ENCODE peak calls at places on chromosome 18, in seven cellular contexts. P is adrenal gland, M is endothelial cell of umbilical vein, A is thyroid gland, K is ovary, S is spleen, B is A549. G is an unnamed sample.

GRCh38 chr18:12657849-12658829 is at the start of gene SPIRE1:
- DNase-seq in P (peak; percentile 72), B (peak; percentile 22), S (peak; percentile 88), A (peak; percentile 65), K (peak; percentile 71), M (peak; percentile 72), G (peak; percentile 83)

GRCh38 chr18:9684901-9685738 is 23.0 kb upstream of the RAB31 start:
- DNase-seq in P (no peak), A (no peak), K (peak; percentile 68), M (no peak), S (no peak), B (no peak), G (peak; percentile 69)

GRCh38 chr18:73979742-73980141 is 167.9 kb downstream of the FBXO15 start:
- DNase-seq in P (no peak), B (no peak), S (no peak), M (no peak), K (no peak), A (no peak), G (no peak)

GRCh38 chr18:78726326-78727056 is 253.1 kb upstream of the SALL3 start:
- DNase-seq in M (no peak), P (no peak), K (no peak), S (peak; percentile 58), B (no peak), A (no peak), G (no peak)

GRCh38 chr18:60873708-60874107 is 459.5 kb upstream of the CDH20 start:
- DNase-seq in B (no peak), A (no peak), K (no peak), P (no peak), M (peak; percentile 73), S (no peak), G (no peak)

GRCh38 chr18:59921384-59921891 is 21.6 kb downstream of the PMAIP1 start:
- DNase-seq in S (no peak), M (no peak), K (no peak), A (no peak), P (no peak), B (no peak), G (no peak)

GRCh38 chr18:26082475-26082874 is 7.9 kb downstream of the SS18 start:
- DNase-seq in A (no peak), S (no peak), B (no peak), M (no peak), P (no peak), K (no peak), G (no peak)

GRCh38 chr18:46054956-46055831 is 16.9 kb downstream of the PSTPIP2 start:
- DNase-seq in S (no peak), P (no peak), K (no peak), M (no peak), A (no peak), B (no peak), G (no peak)

GRCh38 chr18:48728204-48728833 is 189.5 kb downstream of the CTIF start:
- DNase-seq in P (peak; percentile 36), B (no peak), M (peak; percentile 26), A (peak; percentile 34), S (no peak), K (no peak), G (peak; percentile 67)

GRCh38 chr18:8705941-8706544 is 687 bp downstream of the MTCL1 start:
- DNase-seq in M (peak; percentile 20), P (no peak), A (peak; percentile 28), S (peak; percentile 85), B (no peak), K (peak; percentile 50), G (no peak)

GRCh38 chr18:35276276-35276675 is 13.8 kb downstream of the ZSCAN30 start:
- DNase-seq in B (no peak), P (no peak), A (no peak), M (no peak), K (no peak), S (no peak), G (no peak)

GRCh38 chr18:10588975-10589374 is 63.1 kb downstream of the NAPG start:
- DNase-seq in B (no peak), P (peak; percentile 84), A (no peak), K (no peak), M (no peak), S (no peak), G (no peak)

GRCh38 chr18:37385846-37386435 is 179.7 kb downstream of the CELF4 start:
- DNase-seq in P (no peak), K (no peak), B (no peak), A (no peak), S (no peak), M (peak; percentile 44), G (no peak)

GRCh38 chr18:76923485-76924085 is 101.2 kb downstream of the ZNF236 start:
- DNase-seq in K (no peak), P (no peak), M (peak; percentile 13), A (peak; percentile 14), S (no peak), B (peak; percentile 5), G (no peak)

GRCh38 chr18:22302152-22302551 is 115.6 kb downstream of the CTAGE1 start:
- DNase-seq in A (no peak), M (no peak), P (no peak), K (no peak), S (no peak), B (no peak), G (no peak)

GRCh38 chr18:47799376-47799775 is 131.1 kb downstream of the SMAD2 start:
- DNase-seq in K (peak; percentile 66), S (no peak), B (no peak), P (no peak), M (no peak), A (no peak), G (no peak)

GRCh38 chr18:25169701-25170100 is 182.3 kb downstream of the ZNF521 start:
- DNase-seq in P (no peak), M (no peak), A (no peak), K (no peak), B (no peak), S (no peak), G (no peak)

GRCh38 chr18:67104700-67105284 is 411.7 kb downstream of the DSEL start:
- DNase-seq in S (no peak), A (peak; percentile 60), K (no peak), P (peak; percentile 22), M (peak; percentile 66), B (peak; percentile 1), G (no peak)

GRCh38 chr18:23765931-23766330 is 76.7 kb downstream of the LAMA3 start:
- DNase-seq in B (no peak), S (no peak), M (no peak), A (no peak), K (no peak), P (no peak), G (no peak)

GRCh38 chr18:39675358-39675757 is 2109.8 kb upstream of the CELF4 start:
- DNase-seq in B (no peak), S (no peak), P (peak; percentile 23), K (no peak), A (no peak), M (no peak), G (no peak)

GRCh38 chr18:35390956-35391695 is 14.0 kb upstream of the ZNF396 start:
- DNase-seq in M (no peak), S (no peak), K (no peak), B (no peak), P (no peak), A (no peak), G (no peak)

GRCh38 chr18:57775937-57776336 is 27.2 kb downstream of the ATP8B1 start:
- DNase-seq in A (no peak), K (no peak), B (no peak), M (peak; percentile 54), P (no peak), S (no peak), G (no peak)
- H3K4me1 ChIP-seq in A (peaks cover 48% of the 10 kb centered on the region), K (peaks cover 2% of the 10 kb centered on the region), B (peaks cover 85% of the 10 kb centered on the region), M (peaks cover 55% of the 10 kb centered on the region), P (peaks cover 28% of the 10 kb centered on the region), S (peaks cover 32% of the 10 kb centered on the region), G (peaks cover 45% of the 10 kb centered on the region)

DNA sequence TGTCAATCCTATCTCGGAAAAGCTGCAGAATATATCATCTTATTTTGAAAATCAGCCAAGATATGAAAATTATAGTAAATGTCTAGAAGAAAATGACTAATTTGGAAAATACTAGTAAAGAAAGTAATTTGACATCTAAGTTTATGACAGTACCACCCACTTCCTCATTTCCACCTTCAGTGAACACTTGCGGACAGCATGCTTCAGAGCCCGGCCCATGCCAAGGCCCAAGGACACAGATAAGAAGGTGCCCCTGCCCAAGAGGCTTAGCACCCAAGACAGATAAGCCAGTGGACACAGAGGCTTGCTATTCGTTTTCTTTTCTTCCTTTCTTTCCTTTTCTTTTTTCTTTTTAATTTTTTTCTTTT is 4.8 kb upstream of the KCNG2 start:
- DNase-seq in S (peak; percentile 87), K (no peak), A (no peak), M (no peak), P (no peak), B (no peak), G (no peak)
- H3K4me3 ChIP-seq in S (peak overlapping the region; percentile 6), K (no peak overlapping the region), A (no peak overlapping the region), M (no peak overlapping the region), P (no peak overlapping the region), B (no peak overlapping the region), G (no peak overlapping the region)

DNA sequence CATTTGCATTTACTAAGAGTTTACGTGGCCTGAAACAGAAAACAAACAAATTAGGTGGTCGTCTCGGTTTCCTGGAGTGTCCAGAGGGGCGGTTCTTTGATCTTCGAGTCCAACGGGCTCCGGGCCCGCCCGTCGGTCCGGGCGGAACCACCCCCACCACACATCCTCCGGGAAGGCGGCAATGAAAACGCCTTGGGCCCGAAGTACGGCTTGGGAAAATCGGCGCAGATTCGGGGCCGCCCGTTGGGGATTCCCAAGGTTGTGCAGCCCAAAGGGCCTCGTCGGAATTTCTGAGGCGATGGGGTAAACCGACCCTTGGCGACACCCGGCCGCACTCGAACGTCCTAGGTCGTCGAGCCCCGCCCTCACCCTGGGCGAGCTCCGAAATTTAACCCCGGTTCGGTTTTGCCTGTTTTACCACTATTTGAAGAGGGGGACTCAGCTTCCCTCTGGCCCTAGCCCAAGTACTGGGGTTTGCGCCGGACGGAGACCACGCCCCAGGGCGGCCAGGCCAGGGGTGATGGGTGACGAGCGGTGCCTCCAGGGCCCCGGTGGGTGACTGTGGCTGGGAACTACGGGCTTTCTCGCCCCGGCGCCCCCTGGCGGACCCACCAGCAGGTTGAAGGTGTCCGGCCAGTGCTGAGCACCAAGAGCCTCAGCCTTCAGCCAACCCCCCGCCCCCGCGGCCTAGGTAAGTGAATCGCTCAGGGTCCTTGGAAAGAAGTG is 1.9 kb upstream of the CFAP53 start:
- DNase-seq in S (peak; percentile 97), P (peak; percentile 70), B (peak; percentile 89), A (peak; percentile 87), M (peak; percentile 77), K (peak; percentile 77), G (peak; percentile 78)
- TF ChIP-seq POLR2A in S (no peak), P (no peak), B (no peak), A (no peak), M (no peak), K (no peak), G (peak; percentile 24)

DNA sequence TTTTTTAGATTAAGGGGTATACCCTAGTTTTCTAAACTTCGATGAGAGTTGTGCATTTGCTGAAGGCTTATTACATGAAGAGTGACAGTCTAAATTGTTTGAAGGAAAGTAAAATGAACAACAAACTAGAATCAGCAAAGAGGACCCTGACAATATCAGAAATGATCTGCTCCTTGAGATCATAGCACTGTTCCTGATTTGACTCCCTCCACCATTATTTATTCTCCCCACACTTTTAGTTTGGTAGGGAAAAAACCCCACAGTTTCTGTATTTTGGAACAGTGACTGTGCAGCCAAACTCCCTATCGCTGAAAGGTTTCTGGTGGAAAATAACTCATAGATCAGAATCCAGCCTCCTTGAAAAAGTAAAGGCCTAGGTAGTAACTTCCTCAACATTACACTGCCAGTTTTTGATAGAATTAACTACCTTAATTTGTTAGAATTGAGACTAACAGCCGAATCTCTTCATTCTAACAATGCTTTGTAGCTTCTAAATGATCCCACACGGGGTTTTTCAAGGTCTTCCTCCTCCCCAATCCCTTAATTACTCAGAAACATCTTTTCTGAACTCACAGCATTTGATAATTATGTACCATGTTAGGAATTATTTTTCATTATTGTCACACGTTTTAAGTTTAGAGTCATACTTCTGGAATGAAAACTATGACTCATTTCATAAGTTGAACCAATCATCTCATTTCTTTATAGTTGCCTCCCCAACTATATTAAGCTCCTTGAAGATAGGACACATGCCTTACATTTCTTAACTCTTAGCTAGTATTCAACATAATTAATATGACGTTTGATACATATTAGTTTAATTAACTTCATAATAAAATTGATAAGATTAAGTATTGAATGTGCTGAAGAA is 2.9 kb downstream of the MYL12A start:
- DNase-seq in S (no peak), K (no peak), A (no peak), P (no peak), M (peak; percentile 75), B (no peak), G (no peak)
- H3K4me1 ChIP-seq in S (peaks cover 81% of the 10 kb centered on the region), K (peaks cover 7% of the 10 kb centered on the region), A (peaks cover 5% of the 10 kb centered on the region), P (peaks cover 20% of the 10 kb centered on the region), M (peaks cover 50% of the 10 kb centered on the region), B (peaks cover 42% of the 10 kb centered on the region), G (no peaks in the 10 kb centered on the region)